ENCODE peak calls at places on chromosomes 12 and 14, in ten cellular contexts. G, Y, H, M, E, B, U, A, R and F are unnamed samples.

GRCh38 chr12:99386907-99387306 is 260.6 kb upstream of the GARIN6 start:
- DNase-seq in B (no peak), U (no peak), Y (peak; percentile 66), G (peak; percentile 42), M (no peak), E (peak; percentile 61), A (no peak), H (no peak), R (peak; percentile 11), F (no peak)

GRCh38 chr12:25377475-25378179 is 126.9 kb upstream of the KRAS start:
- DNase-seq in E (peak; percentile 46), M (no peak), R (peak; percentile 12), G (peak; percentile 56), Y (peak; percentile 25), U (no peak), B (no peak), H (no peak), A (no peak), F (peak; percentile 29)

GRCh38 chr14:99698236-99698635 is 14.1 kb downstream of the CYP46A1 start:
- DNase-seq in H (no peak), E (no peak), B (no peak), Y (no peak), R (no peak), U (no peak), A (no peak), G (no peak), M (no peak), F (no peak)

GRCh38 chr12:42921741-42922511 is 332.4 kb upstream of the PRICKLE1 start:
- DNase-seq in H (no peak), Y (no peak), M (no peak), E (peak; percentile 65), R (no peak), B (no peak), A (no peak), G (peak; percentile 62), U (no peak), F (no peak)

GRCh38 chr12:106582264-106582591 is 576 bp upstream of the RFX4 start:
- DNase-seq in U (no peak), B (no peak), G (no peak), Y (no peak), H (no peak), E (no peak), R (no peak), M (no peak), A (no peak), F (no peak)

GRCh38 chr12:100138048-100138907 is 4.4 kb downstream of the BLTP3B start:
- DNase-seq in R (peak; percentile 16), U (no peak), A (no peak), M (no peak), B (peak; percentile 52), E (no peak), G (peak; percentile 22), H (no peak), Y (peak; percentile 59), F (no peak)

GRCh38 chr12:116539905-116540482 is 19.2 kb upstream of the MAP1LC3B2 start:
- DNase-seq in R (peak; percentile 30), U (peak; percentile 62), E (peak; percentile 83), B (peak; percentile 24), Y (peak; percentile 20), H (peak; percentile 72), G (peak; percentile 58), M (no peak), A (no peak), F (no peak)

GRCh38 chr12:21831671-21832357 is 57.3 kb upstream of the KCNJ8 start:
- DNase-seq in B (no peak), H (no peak), Y (no peak), G (peak; percentile 13), A (no peak), R (no peak), U (no peak), E (no peak), M (no peak), F (no peak)

GRCh38 chr14:103679351-103679750 is 35.9 kb downstream of the XRCC3 start:
- DNase-seq in U (peak; percentile 50), R (peak; percentile 17), G (no peak), E (peak; percentile 76), M (no peak), Y (peak; percentile 82), B (no peak), H (peak; percentile 87), A (no peak), F (peak; percentile 51)

GRCh38 chr12:117322428-117322827 is 39.0 kb downstream of the NOS1 start:
- DNase-seq in E (no peak), H (no peak), Y (no peak), M (no peak), B (no peak), A (no peak), R (no peak), G (no peak), U (no peak), F (no peak)

GRCh38 chr14:99790978-99791376 is 2.2 kb upstream of the EML1 start:
- DNase-seq in E (no peak), B (no peak), R (no peak), M (no peak), Y (no peak), G (no peak), H (no peak), A (no peak), U (no peak), F (no peak)

GRCh38 chr12:56477521-56478225 is 9.3 kb downstream of the SPRYD4 start:
- DNase-seq in Y (no peak), M (no peak), A (no peak), E (no peak), B (no peak), H (no peak), R (no peak), G (no peak), U (no peak), F (no peak)

GRCh38 chr14:36652542-36653201 is 9.0 kb upstream of the PAX9 start:
- DNase-seq in B (no peak), M (no peak), R (no peak), H (no peak), Y (no peak), E (no peak), G (no peak), U (no peak), A (no peak), F (no peak)

GRCh38 chr12:57450057-57450456 is 5.0 kb upstream of the INHBE start:
- DNase-seq in Y (no peak), G (no peak), M (no peak), U (no peak), E (no peak), H (no peak), A (no peak), B (no peak), R (no peak), F (no peak)

GRCh38 chr12:109447482-109447881 is 29.6 kb downstream of the KCTD10 start:
- DNase-seq in B (no peak), U (no peak), E (no peak), A (no peak), H (peak; percentile 49), R (no peak), M (no peak), Y (no peak), G (no peak), F (no peak)

GRCh38 chr14:75823334-75823733 is 158.5 kb downstream of the TGFB3 start:
- DNase-seq in E (no peak), A (no peak), Y (no peak), G (no peak), M (no peak), U (no peak), H (no peak), R (no peak), B (no peak), F (no peak)

GRCh38 chr12:50314629-50315312 is 31.5 kb upstream of the LIMA1 start:
- DNase-seq in Y (peak; percentile 49), G (peak; percentile 71), A (no peak), B (peak; percentile 58), H (no peak), U (no peak), M (peak; percentile 43), R (peak; percentile 53), E (peak; percentile 53), F (no peak)

GRCh38 chr14:59020382-59020781 is 168.1 kb upstream of the DAAM1 start:
- DNase-seq in E (no peak), M (peak; percentile 18), U (no peak), R (peak; percentile 62), G (peak; percentile 33), A (no peak), Y (peak; percentile 32), H (no peak), B (no peak), F (no peak)

GRCh38 chr14:32374155-32374554 is 45.1 kb downstream of the AKAP6 start:
- DNase-seq in H (no peak), B (no peak), M (no peak), U (no peak), G (no peak), R (no peak), A (no peak), E (no peak), Y (no peak), F (no peak)

GRCh38 chr12:24921251-24922038 is 27.5 kb downstream of the BCAT1 start:
- DNase-seq in R (no peak), B (no peak), H (no peak), Y (no peak), M (no peak), G (peak; percentile 48), U (no peak), A (no peak), E (no peak), F (no peak)

GRCh38 chr14:59422069-59422881 is 42.9 kb downstream of the GPR135 start:
- DNase-seq in G (no peak), B (no peak), A (no peak), R (no peak), Y (no peak), H (no peak), E (no peak), M (no peak), U (no peak), F (no peak)

GRCh38 chr12:132460571-132460970 is 29.4 kb upstream of the FBRSL1 start:
- DNase-seq in A (no peak), G (no peak), M (no peak), R (no peak), E (peak; percentile 80), Y (no peak), B (no peak), U (no peak), H (no peak), F (no peak)

GRCh38 chr14:92696356-92696755 is 52.1 kb downstream of the LGMN start:
- DNase-seq in U (no peak), R (no peak), M (no peak), B (no peak), E (no peak), Y (no peak), A (no peak), H (no peak), G (no peak), F (no peak)

GRCh38 chr12:130752692-130753230 is 36.7 kb upstream of the RIMBP2 start:
- DNase-seq in U (peak; percentile 70), M (no peak), E (peak; percentile 84), H (peak; percentile 58), Y (no peak), G (no peak), B (no peak), R (no peak), A (no peak), F (no peak)

GRCh38 chr14:68349900-68350323 is 443.0 kb downstream of the ZFP36L1 start:
- DNase-seq in G (no peak), H (no peak), U (no peak), R (peak; percentile 36), A (no peak), Y (no peak), M (peak; percentile 49), E (no peak), B (no peak), F (no peak)